ENCODE peak calls at places on chromosomes 3 and 15, in four cellular contexts. One of them, this sample, is unnamed.

GRCh38 chr15:77528968-77529319 is 103.8 kb downstream of the LINGO1 start:
- DNase-seq in endodermal cell: no peak
- DNase-seq in heart right ventricle: no peak
- DNase-seq in prostate gland: no peak
- DNase-seq in this sample: no peak

GRCh38 chr15:66595937-66596545 is 30.2 kb upstream of the LCTL start:
- DNase-seq in endodermal cell: no peak
- DNase-seq in heart right ventricle: no peak
- DNase-seq in prostate gland: no peak
- DNase-seq in this sample: peak

GRCh38 chr3:111715911-111716523 is 120.9 kb upstream of the ZBED2 start:
- DNase-seq in endodermal cell: peak
- DNase-seq in heart right ventricle: peak
- DNase-seq in prostate gland: peak
- DNase-seq in this sample: peak

GRCh38 chr3:12689997-12690711 is 26.2 kb upstream of the RAF1 start:
- DNase-seq in endodermal cell: no peak
- DNase-seq in heart right ventricle: no peak
- DNase-seq in prostate gland: no peak
- DNase-seq in this sample: no peak

GRCh38 chr3:55454611-55455010 is 32.5 kb downstream of the WNT5A start:
- DNase-seq in endodermal cell: no peak
- DNase-seq in heart right ventricle: no peak
- DNase-seq in prostate gland: no peak
- DNase-seq in this sample: no peak

GRCh38 chr3:123652346-123652984 is 67.6 kb upstream of the HACD2 start:
- DNase-seq in endodermal cell: peak
- DNase-seq in heart right ventricle: peak
- DNase-seq in prostate gland: peak
- DNase-seq in this sample: peak

GRCh38 chr3:120177151-120177550 is 82.9 kb upstream of the GSK3B start:
- DNase-seq in endodermal cell: peak
- DNase-seq in heart right ventricle: peak
- DNase-seq in prostate gland: peak
- DNase-seq in this sample: peak

GRCh38 chr15:57510647-57511046 is 81.1 kb upstream of the MYZAP start:
- DNase-seq in endodermal cell: no peak
- DNase-seq in heart right ventricle: peak
- DNase-seq in prostate gland: peak
- DNase-seq in this sample: peak

GRCh38 chr15:99954361-99955180 is 221.3 kb upstream of the LYSMD4 start:
- DNase-seq in endodermal cell: peak
- DNase-seq in heart right ventricle: no peak
- DNase-seq in prostate gland: peak
- DNase-seq in this sample: no peak

GRCh38 chr3:150623945-150624344 is 20.8 kb downstream of the SELENOT start:
- DNase-seq in endodermal cell: no peak
- DNase-seq in heart right ventricle: no peak
- DNase-seq in prostate gland: no peak
- DNase-seq in this sample: peak

GRCh38 chr3:183626877-183627594 is 8.4 kb upstream of the KLHL24 start:
- DNase-seq in endodermal cell: no peak
- DNase-seq in heart right ventricle: peak
- DNase-seq in prostate gland: no peak
- DNase-seq in this sample: no peak

GRCh38 chr3:83248454-83248853 is 1487.0 kb upstream of the GBE1 start:
- DNase-seq in endodermal cell: no peak
- DNase-seq in heart right ventricle: no peak
- DNase-seq in prostate gland: no peak
- DNase-seq in this sample: no peak

GRCh38 chr15:77024273-77025065 is 29.5 kb downstream of the PSTPIP1 start:
- DNase-seq in endodermal cell: peak
- DNase-seq in heart right ventricle: peak
- DNase-seq in prostate gland: peak
- DNase-seq in this sample: peak

GRCh38 chr3:196872316-196872715 is 4.6 kb downstream of the SENP5 start:
- DNase-seq in endodermal cell: no peak
- DNase-seq in heart right ventricle: no peak
- DNase-seq in prostate gland: no peak
- DNase-seq in this sample: peak

GRCh38 chr3:196867155-196867506 is 589 bp upstream of the SENP5 start:
- DNase-seq in endodermal cell: no peak
- DNase-seq in heart right ventricle: no peak
- DNase-seq in prostate gland: no peak
- DNase-seq in this sample: no peak

GRCh38 chr3:196867507-196868296 is at the start of gene SENP5:
- DNase-seq in endodermal cell: peak
- DNase-seq in heart right ventricle: peak
- DNase-seq in prostate gland: peak
- DNase-seq in this sample: peak

GRCh38 chr3:196868297-196868661 is 559 bp downstream of the SENP5 start:
- DNase-seq in endodermal cell: peak
- DNase-seq in heart right ventricle: no peak
- DNase-seq in prostate gland: peak
- DNase-seq in this sample: peak
- TF ChIP-seq CTCF in endodermal cell: no peak
- TF ChIP-seq CTCF in heart right ventricle: no peak
- TF ChIP-seq CTCF in prostate gland: no peak
- TF ChIP-seq CTCF in this sample: no peak

GRCh38 chr15:45378149-45378912 is at the start of gene GATM:
- DNase-seq in endodermal cell: peak
- DNase-seq in heart right ventricle: peak
- DNase-seq in prostate gland: peak
- DNase-seq in this sample: peak

GRCh38 chr15:45377630-45378148 is 655 bp downstream of the GATM start:
- DNase-seq in endodermal cell: peak
- DNase-seq in heart right ventricle: peak
- DNase-seq in prostate gland: no peak
- DNase-seq in this sample: peak

GRCh38 chr15:45376967-45377629 is 1.2 kb downstream of the GATM start:
- DNase-seq in endodermal cell: no peak
- DNase-seq in heart right ventricle: no peak
- DNase-seq in prostate gland: no peak
- DNase-seq in this sample: no peak

GRCh38 chr15:45376300-45376928 is 1.9 kb downstream of the GATM start:
- DNase-seq in endodermal cell: peak
- DNase-seq in heart right ventricle: no peak
- DNase-seq in prostate gland: no peak
- DNase-seq in this sample: no peak

DNA sequence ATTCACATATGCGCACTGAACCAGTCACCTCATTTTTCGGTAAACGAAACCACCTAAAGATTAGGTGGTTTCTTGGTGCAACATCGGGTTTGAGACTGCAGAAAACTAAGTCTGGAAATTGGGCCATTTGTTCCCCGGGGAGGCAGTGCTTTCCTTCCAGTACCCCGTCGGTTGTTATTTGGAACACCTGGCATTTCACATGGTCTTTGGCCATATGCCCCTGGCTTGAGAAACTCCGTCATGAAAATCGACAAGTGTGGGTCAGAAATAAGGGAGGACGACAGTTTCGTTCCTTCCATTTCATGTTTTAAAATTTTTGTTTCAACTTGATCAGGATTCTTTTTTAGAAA is 544 bp upstream of the GATM start:
- DNase-seq in endodermal cell: no peak
- DNase-seq in heart right ventricle: no peak
- DNase-seq in prostate gland: no peak
- DNase-seq in this sample: no peak
- H3K4me3 ChIP-seq in endodermal cell: peak
- H3K4me3 ChIP-seq in heart right ventricle: peak
- H3K4me3 ChIP-seq in prostate gland: peak
- H3K4me3 ChIP-seq in this sample: no peak

GRCh38 chr15:65085990-65086679 is 9.6 kb downstream of the KBTBD13 start:
- DNase-seq in endodermal cell: peak
- DNase-seq in heart right ventricle: no peak
- DNase-seq in prostate gland: no peak
- DNase-seq in this sample: no peak
- TF ChIP-seq CTCF in endodermal cell: peak
- TF ChIP-seq CTCF in heart right ventricle: peak
- TF ChIP-seq CTCF in prostate gland: peak
- TF ChIP-seq CTCF in this sample: peak

DNA sequence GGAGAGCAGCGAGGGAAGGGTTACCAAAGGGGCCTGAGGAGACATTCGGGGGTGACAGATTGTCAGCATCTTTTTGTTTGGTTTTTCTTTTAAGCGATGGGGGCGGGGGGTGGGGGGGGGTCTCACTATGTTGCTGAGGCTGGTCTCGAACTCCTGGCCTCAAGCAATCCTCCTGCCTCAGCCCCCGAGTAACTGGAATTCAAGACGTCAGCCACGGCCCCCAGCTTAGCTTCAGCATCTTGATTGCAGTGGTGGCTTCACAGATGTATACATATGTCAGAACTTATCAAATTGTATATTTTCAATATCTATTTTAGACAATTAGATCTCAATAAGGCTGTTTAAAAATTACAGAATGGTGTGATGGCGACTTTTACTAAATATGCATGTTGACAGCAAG is 30.9 kb downstream of the ZDHHC19 start:
- DNase-seq in endodermal cell: no peak
- DNase-seq in heart right ventricle: no peak
- DNase-seq in prostate gland: no peak
- DNase-seq in this sample: no peak
- H3K4me3 ChIP-seq in endodermal cell: no peak
- H3K4me3 ChIP-seq in heart right ventricle: no peak
- H3K4me3 ChIP-seq in prostate gland: no peak
- H3K4me3 ChIP-seq in this sample: no peak

GRCh38 chr15:41331281-41331680 is 1.1 kb downstream of the OIP5 start:
- DNase-seq in endodermal cell: peak
- DNase-seq in heart right ventricle: no peak
- DNase-seq in prostate gland: no peak
- DNase-seq in this sample: no peak

GRCh38 chr15:41332788-41333527 is at the start of gene NUSAP1:
- DNase-seq in endodermal cell: no peak
- DNase-seq in heart right ventricle: no peak
- DNase-seq in prostate gland: no peak
- DNase-seq in this sample: no peak

GRCh38 chr15:41334293-41335120 is 1.8 kb downstream of the NUSAP1 start:
- DNase-seq in endodermal cell: no peak
- DNase-seq in heart right ventricle: no peak
- DNase-seq in prostate gland: no peak
- DNase-seq in this sample: no peak

GRCh38 chr15:41336549-41336948 is 3.9 kb downstream of the NUSAP1 start:
- DNase-seq in endodermal cell: no peak
- DNase-seq in heart right ventricle: no peak
- DNase-seq in prostate gland: no peak
- DNase-seq in this sample: no peak

DNA sequence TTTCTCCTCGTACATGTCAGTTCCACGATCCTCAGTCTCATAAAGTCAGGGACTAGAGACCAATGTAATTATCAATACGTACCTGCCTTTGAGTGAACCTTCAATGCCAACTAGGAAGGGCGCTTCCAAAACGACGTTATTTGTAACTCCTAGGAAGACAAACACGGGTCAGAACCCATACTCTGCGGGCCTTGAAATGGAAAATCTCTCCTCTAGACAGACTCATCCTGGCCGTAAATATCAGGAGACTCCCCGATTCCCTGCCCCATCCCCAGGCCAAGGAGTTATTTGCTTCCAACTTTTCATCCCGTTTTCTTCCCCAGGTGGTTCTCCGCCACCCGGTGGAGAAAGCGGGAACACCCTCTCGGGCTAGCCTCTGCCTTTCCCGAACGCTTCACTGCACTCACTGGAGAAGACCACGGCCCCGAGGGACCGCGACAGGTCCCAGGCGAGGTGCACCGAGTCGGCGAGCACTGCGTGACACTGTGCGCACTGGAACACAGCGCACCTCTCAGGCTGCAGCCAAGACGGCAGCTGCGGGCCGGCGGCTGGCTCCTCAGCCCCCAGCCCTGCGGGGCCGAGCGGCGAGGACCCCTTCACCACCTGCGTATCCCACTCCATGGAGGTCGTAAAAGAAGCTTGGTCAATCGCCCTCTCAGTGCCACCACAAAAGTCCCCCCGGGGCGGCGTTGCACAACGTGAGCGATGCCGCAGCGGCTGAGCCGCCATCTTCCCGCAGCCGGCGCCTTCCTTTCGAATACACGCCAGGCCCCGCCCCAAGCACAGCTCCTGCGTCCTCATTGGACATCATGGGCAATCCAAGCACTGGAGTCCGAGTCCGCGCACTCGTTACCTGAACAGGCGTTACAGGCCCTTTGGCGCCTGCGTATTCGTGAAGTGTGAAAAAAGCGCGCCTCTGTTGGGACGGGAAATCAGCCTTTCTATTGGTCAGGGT is at the start of gene OIP5:
- DNase-seq in endodermal cell: peak
- DNase-seq in heart right ventricle: peak
- DNase-seq in prostate gland: peak
- DNase-seq in this sample: peak
- TF ChIP-seq CTCF in endodermal cell: peak
- TF ChIP-seq CTCF in heart right ventricle: peak
- TF ChIP-seq CTCF in prostate gland: peak
- TF ChIP-seq CTCF in this sample: peak

DNA sequence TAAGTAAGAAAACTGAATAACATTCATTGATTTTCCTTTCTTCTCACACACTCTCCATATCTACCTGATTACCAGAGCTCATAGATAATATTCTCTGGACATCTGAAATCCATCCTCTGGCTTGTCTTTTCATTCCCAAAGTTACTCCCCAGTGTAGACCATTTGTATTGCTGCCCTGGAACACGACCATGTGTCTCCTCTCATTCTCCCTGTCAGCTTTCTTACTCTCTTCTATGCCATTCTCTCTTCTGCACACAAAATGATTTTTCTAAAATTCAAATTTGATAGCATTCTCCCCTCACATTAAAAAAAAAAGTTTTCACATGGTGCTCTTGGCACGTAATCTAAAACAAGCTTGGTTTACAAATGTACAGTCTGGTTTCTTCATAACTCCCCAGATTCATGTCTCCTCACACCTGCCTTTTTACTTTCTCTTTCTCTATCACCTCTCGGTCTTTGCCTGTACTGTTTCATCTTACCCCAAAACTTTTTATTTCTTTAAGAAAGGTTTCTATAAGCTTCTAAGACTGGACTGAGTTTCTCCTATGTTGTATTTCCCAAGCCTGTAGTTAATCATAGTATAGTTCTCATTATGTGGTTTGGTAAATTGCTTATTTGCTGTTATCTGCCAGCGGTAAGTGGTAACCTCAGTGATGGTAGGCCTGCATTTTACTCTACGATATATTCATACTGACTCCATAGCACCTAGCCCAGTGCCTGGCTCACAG is 31.2 kb downstream of the BCHE start:
- DNase-seq in endodermal cell: no peak
- DNase-seq in heart right ventricle: no peak
- DNase-seq in prostate gland: no peak
- DNase-seq in this sample: no peak
- H3K4me3 ChIP-seq in endodermal cell: no peak
- H3K4me3 ChIP-seq in heart right ventricle: no peak
- H3K4me3 ChIP-seq in prostate gland: no peak
- H3K4me3 ChIP-seq in this sample: no peak

This sample was measured in foreskin fibroblast.